ENCODE peak calls at places on chromosomes 1 and 21, in eight cellular contexts. One of them, this sample, is unnamed.

GRCh38 chr1:55244476-55245109 is 29.4 kb upstream of the USP24 start:
- DNase-seq in MCF 10A: peak
- DNase-seq in left cardiac atrium: no peak
- DNase-seq in hepatic stellate cell: peak
- DNase-seq in ELR: peak
- DNase-seq in stimulated activated CD4-positive, alpha-beta T cell treated with anti-CD3 and anti-CD28 coated beads, Interleukin-2, amount 100 ng/mL, for 48 hours: no peak
- DNase-seq in OCI-M1: peak
- DNase-seq in stimulated activated CD8-positive, alpha-beta memory T cell treated with anti-CD3 and anti-CD28 coated beads, Interleukin-12 subunit alpha, Interleukin-12 subunit beta, amount 100 ng/mL, for 1 hour: no peak
- DNase-seq in this sample: no peak

GRCh38 chr1:59146651-59147358 is 150.1 kb upstream of the FGGY start:
- DNase-seq in stimulated activated CD4-positive, alpha-beta T cell treated with anti-CD3 and anti-CD28 coated beads, Interleukin-2, amount 100 ng/mL, for 48 hours: peak
- DNase-seq in MCF 10A: no peak
- DNase-seq in left cardiac atrium: peak
- DNase-seq in stimulated activated CD8-positive, alpha-beta memory T cell treated with anti-CD3 and anti-CD28 coated beads, Interleukin-12 subunit alpha, Interleukin-12 subunit beta, amount 100 ng/mL, for 1 hour: peak
- DNase-seq in OCI-M1: no peak
- DNase-seq in ELR: peak
- DNase-seq in hepatic stellate cell: peak
- DNase-seq in this sample: no peak

GRCh38 chr1:38741341-38741740 is 118.2 kb downstream of the RRAGC start:
- DNase-seq in MCF 10A: no peak
- DNase-seq in ELR: no peak
- DNase-seq in stimulated activated CD4-positive, alpha-beta T cell treated with anti-CD3 and anti-CD28 coated beads, Interleukin-2, amount 100 ng/mL, for 48 hours: no peak
- DNase-seq in stimulated activated CD8-positive, alpha-beta memory T cell treated with anti-CD3 and anti-CD28 coated beads, Interleukin-12 subunit alpha, Interleukin-12 subunit beta, amount 100 ng/mL, for 1 hour: no peak
- DNase-seq in hepatic stellate cell: peak
- DNase-seq in OCI-M1: no peak
- DNase-seq in left cardiac atrium: no peak
- DNase-seq in this sample: no peak

GRCh38 chr1:234243872-234244271 is 129.4 kb upstream of the COA6 start:
- DNase-seq in stimulated activated CD4-positive, alpha-beta T cell treated with anti-CD3 and anti-CD28 coated beads, Interleukin-2, amount 100 ng/mL, for 48 hours: no peak
- DNase-seq in MCF 10A: no peak
- DNase-seq in OCI-M1: no peak
- DNase-seq in stimulated activated CD8-positive, alpha-beta memory T cell treated with anti-CD3 and anti-CD28 coated beads, Interleukin-12 subunit alpha, Interleukin-12 subunit beta, amount 100 ng/mL, for 1 hour: no peak
- DNase-seq in left cardiac atrium: no peak
- DNase-seq in ELR: no peak
- DNase-seq in hepatic stellate cell: no peak
- DNase-seq in this sample: no peak

GRCh38 chr21:36640260-36641244 is 58.4 kb upstream of the SIM2 start:
- DNase-seq in OCI-M1: no peak
- DNase-seq in stimulated activated CD8-positive, alpha-beta memory T cell treated with anti-CD3 and anti-CD28 coated beads, Interleukin-12 subunit alpha, Interleukin-12 subunit beta, amount 100 ng/mL, for 1 hour: no peak
- DNase-seq in hepatic stellate cell: no peak
- DNase-seq in MCF 10A: no peak
- DNase-seq in ELR: no peak
- DNase-seq in left cardiac atrium: no peak
- DNase-seq in stimulated activated CD4-positive, alpha-beta T cell treated with anti-CD3 and anti-CD28 coated beads, Interleukin-2, amount 100 ng/mL, for 48 hours: no peak
- DNase-seq in this sample: no peak

GRCh38 chr1:43789604-43790288 is 82.4 kb downstream of the ST3GAL3 start:
- DNase-seq in stimulated activated CD8-positive, alpha-beta memory T cell treated with anti-CD3 and anti-CD28 coated beads, Interleukin-12 subunit alpha, Interleukin-12 subunit beta, amount 100 ng/mL, for 1 hour: no peak
- DNase-seq in MCF 10A: no peak
- DNase-seq in stimulated activated CD4-positive, alpha-beta T cell treated with anti-CD3 and anti-CD28 coated beads, Interleukin-2, amount 100 ng/mL, for 48 hours: no peak
- DNase-seq in ELR: no peak
- DNase-seq in OCI-M1: no peak
- DNase-seq in left cardiac atrium: no peak
- DNase-seq in hepatic stellate cell: no peak
- DNase-seq in this sample: no peak

GRCh38 chr1:38512789-38513188 is 346.8 kb downstream of the RRAGC start:
- DNase-seq in left cardiac atrium: no peak
- DNase-seq in hepatic stellate cell: no peak
- DNase-seq in stimulated activated CD4-positive, alpha-beta T cell treated with anti-CD3 and anti-CD28 coated beads, Interleukin-2, amount 100 ng/mL, for 48 hours: no peak
- DNase-seq in ELR: no peak
- DNase-seq in stimulated activated CD8-positive, alpha-beta memory T cell treated with anti-CD3 and anti-CD28 coated beads, Interleukin-12 subunit alpha, Interleukin-12 subunit beta, amount 100 ng/mL, for 1 hour: no peak
- DNase-seq in MCF 10A: peak
- DNase-seq in OCI-M1: no peak
- DNase-seq in this sample: no peak

GRCh38 chr1:224727851-224728250 is 111.7 kb downstream of the CNIH3 start:
- DNase-seq in stimulated activated CD8-positive, alpha-beta memory T cell treated with anti-CD3 and anti-CD28 coated beads, Interleukin-12 subunit alpha, Interleukin-12 subunit beta, amount 100 ng/mL, for 1 hour: no peak
- DNase-seq in OCI-M1: no peak
- DNase-seq in MCF 10A: no peak
- DNase-seq in hepatic stellate cell: no peak
- DNase-seq in left cardiac atrium: no peak
- DNase-seq in ELR: peak
- DNase-seq in stimulated activated CD4-positive, alpha-beta T cell treated with anti-CD3 and anti-CD28 coated beads, Interleukin-2, amount 100 ng/mL, for 48 hours: no peak
- DNase-seq in this sample: no peak

GRCh38 chr1:84156210-84156621 is 12.1 kb downstream of the PRKACB start:
- DNase-seq in OCI-M1: peak
- DNase-seq in ELR: peak
- DNase-seq in hepatic stellate cell: no peak
- DNase-seq in left cardiac atrium: no peak
- DNase-seq in MCF 10A: peak
- DNase-seq in stimulated activated CD8-positive, alpha-beta memory T cell treated with anti-CD3 and anti-CD28 coated beads, Interleukin-12 subunit alpha, Interleukin-12 subunit beta, amount 100 ng/mL, for 1 hour: no peak
- DNase-seq in stimulated activated CD4-positive, alpha-beta T cell treated with anti-CD3 and anti-CD28 coated beads, Interleukin-2, amount 100 ng/mL, for 48 hours: no peak
- DNase-seq in this sample: peak

GRCh38 chr1:233905416-233906051 is 1.1 kb downstream of the SLC35F3 start:
- DNase-seq in MCF 10A: no peak
- DNase-seq in stimulated activated CD4-positive, alpha-beta T cell treated with anti-CD3 and anti-CD28 coated beads, Interleukin-2, amount 100 ng/mL, for 48 hours: no peak
- DNase-seq in left cardiac atrium: no peak
- DNase-seq in stimulated activated CD8-positive, alpha-beta memory T cell treated with anti-CD3 and anti-CD28 coated beads, Interleukin-12 subunit alpha, Interleukin-12 subunit beta, amount 100 ng/mL, for 1 hour: no peak
- DNase-seq in ELR: no peak
- DNase-seq in OCI-M1: no peak
- DNase-seq in hepatic stellate cell: no peak
- DNase-seq in this sample: no peak

This sample was measured in foreskin melanocyte.